ENCODE peak calls at places on chromosomes 11 and 22, in eight cellular contexts. H is epithelial cell of esophagus, C is endothelial cell of umbilical vein, G is hepatocyte, K is aorta, W is heart left ventricle, R is AG09309, Z is tibial artery. S is an unnamed sample.

GRCh38 chr11:128458316-128458715 is 129.0 kb downstream of the ETS1 start:
- DNase-seq in C (peak; percentile 62), R (no peak), Z (no peak), W (no peak), H (peak; percentile 72), G (no peak), K (no peak), S (peak; percentile 70)

GRCh38 chr11:8841899-8842298 is 69.1 kb upstream of the AKIP1 start:
- DNase-seq in Z (no peak), W (no peak), R (no peak), C (peak; percentile 25), H (no peak), K (no peak), G (no peak), S (no peak)

GRCh38 chr22:45225732-45226560 is 14.7 kb downstream of the KIAA0930 start:
- DNase-seq in Z (peak; percentile 74), R (no peak), C (no peak), K (peak; percentile 75), H (peak; percentile 88), G (peak; percentile 43), W (no peak), S (no peak)

GRCh38 chr11:75261902-75262361 is 21.4 kb downstream of the TPBGL start:
- DNase-seq in H (no peak), K (peak; percentile 51), G (no peak), W (no peak), C (no peak), R (no peak), Z (no peak), S (no peak)

GRCh38 chr22:36194971-36195370 is 6.6 kb downstream of the APOL4 start:
- DNase-seq in R (peak; percentile 41), C (peak; percentile 74), K (no peak), G (peak; percentile 82), Z (peak; percentile 57), W (peak; percentile 76), H (peak; percentile 55), S (no peak)

GRCh38 chr11:121844016-121844415 is 272.0 kb downstream of the BLID start:
- DNase-seq in Z (no peak), K (no peak), G (no peak), C (no peak), H (no peak), W (no peak), R (no peak), S (no peak)

GRCh38 chr22:27473533-27473932 is 328.0 kb downstream of the MN1 start:
- DNase-seq in Z (no peak), H (peak; percentile 95), C (no peak), G (no peak), W (no peak), R (no peak), K (no peak), S (no peak)

GRCh38 chr11:64743591-64744543 is at the start of gene RASGRP2:
- DNase-seq in C (peak; percentile 30), G (peak; percentile 58), Z (peak; percentile 80), H (peak; percentile 31), K (peak; percentile 96), R (no peak), W (peak; percentile 93), S (no peak)

GRCh38 chr22:42080287-42080686 is 787 bp downstream of the SMDT1 start:
- DNase-seq in R (no peak), C (peak; percentile 68), H (peak; percentile 28), W (no peak), Z (no peak), K (no peak), G (peak; percentile 63), S (no peak)

GRCh38 chr11:96155627-96156378 is 187.2 kb downstream of the MAML2 start:
- DNase-seq in H (peak; percentile 97), K (peak; percentile 88), R (peak; percentile 76), G (peak; percentile 85), W (peak; percentile 86), Z (peak; percentile 83), C (peak; percentile 92), S (peak; percentile 99)

GRCh38 chr22:30283342-30283741 is 6.0 kb downstream of the CASTOR1 start:
- DNase-seq in H (no peak), C (no peak), R (no peak), Z (no peak), K (no peak), G (no peak), W (no peak), S (no peak)

GRCh38 chr11:68503792-68504191 is 43.2 kb downstream of the PPP6R3 start:
- DNase-seq in Z (no peak), G (no peak), W (no peak), H (no peak), C (no peak), R (no peak), K (no peak), S (no peak)

GRCh38 chr22:28254396-28254795 is 335.3 kb upstream of the PITPNB start:
- DNase-seq in R (no peak), K (no peak), Z (no peak), W (no peak), C (no peak), G (no peak), H (no peak), S (no peak)

GRCh38 chr11:73800407-73800806 is 12.7 kb downstream of the MRPL48 start:
- DNase-seq in C (no peak), Z (no peak), G (no peak), W (no peak), R (no peak), K (no peak), H (no peak), S (no peak)

GRCh38 chr11:5522308-5522707 is 5.8 kb upstream of the UBQLNL start:
- DNase-seq in K (no peak), R (no peak), W (no peak), Z (no peak), C (no peak), G (no peak), H (peak; percentile 56), S (no peak)

GRCh38 chr11:69841859-69842698 is 22.9 kb upstream of the FGF3 start:
- DNase-seq in H (no peak), Z (no peak), W (no peak), C (no peak), K (peak; percentile 41), G (no peak), R (no peak), S (no peak)

GRCh38 chr11:37323843-37324242 is 725.8 kb upstream of the RAG2 start:
- DNase-seq in K (no peak), W (no peak), G (no peak), H (no peak), Z (no peak), C (no peak), R (no peak), S (no peak)

GRCh38 chr22:17777717-17778044 is 3.4 kb upstream of the BID start:
- DNase-seq in G (no peak), W (no peak), Z (no peak), H (no peak), K (no peak), R (no peak), C (no peak), S (no peak)

GRCh38 chr22:42217019-42217751 is 53.3 kb downstream of the TCF20 start:
- DNase-seq in H (no peak), G (peak; percentile 33), K (no peak), R (no peak), C (no peak), W (no peak), Z (no peak), S (peak; percentile 7)

GRCh38 chr11:47327949-47328348 is 24.6 kb downstream of the MYBPC3 start:
- DNase-seq in R (no peak), C (no peak), H (no peak), W (no peak), Z (no peak), G (no peak), K (peak; percentile 44), S (no peak)

GRCh38 chr11:14973621-14974020 is 1.5 kb upstream of the CALCA start:
- DNase-seq in H (peak; percentile 23), Z (no peak), K (peak; percentile 79), G (peak; percentile 44), R (no peak), W (peak; percentile 23), C (no peak), S (no peak)

GRCh38 chr22:24482586-24482985 is 12.5 kb upstream of the UPB1 start:
- DNase-seq in K (no peak), H (peak; percentile 86), Z (no peak), G (no peak), R (peak; percentile 79), C (peak; percentile 67), W (no peak), S (peak; percentile 45)

GRCh38 chr11:121482231-121483129 is 29.7 kb upstream of the SORL1-AS1 start:
- DNase-seq in G (no peak), H (peak; percentile 28), C (peak; percentile 57), W (no peak), R (no peak), Z (no peak), K (no peak), S (no peak)

DNA sequence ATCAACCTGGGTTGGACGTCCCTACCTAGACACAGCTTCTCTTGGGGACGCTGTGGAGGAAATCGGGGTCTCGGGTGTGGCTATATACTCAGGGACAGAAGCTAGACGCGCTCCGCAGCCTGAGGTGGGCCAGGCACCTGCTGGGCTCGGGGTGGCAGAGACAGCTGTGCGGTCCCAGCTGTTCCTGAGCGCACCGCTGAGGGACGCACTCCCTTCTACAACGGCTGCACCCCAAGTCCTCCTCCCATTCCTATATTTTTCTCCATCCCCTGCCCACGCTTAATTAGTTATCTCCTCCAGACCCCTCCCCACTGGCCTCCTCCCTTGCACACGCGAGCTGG is 188 bp upstream of the MTNR1B start:
- DNase-seq in R (no peak), G (no peak), C (no peak), W (no peak), H (no peak), Z (no peak), K (no peak), S (no peak)
- H3K4me3 ChIP-seq in R (no peak overlapping the region), G (no peak overlapping the region), C (no peak overlapping the region), W (no peak overlapping the region), H (no peak overlapping the region), Z (no peak overlapping the region), K (no peak overlapping the region), S (peak overlapping the region; percentile 30)

GRCh38 chr11:44308923-44309482 is 936 bp downstream of the ALX4 start:
- DNase-seq in Z (no peak), K (no peak), R (no peak), H (no peak), C (no peak), G (no peak), W (no peak), S (no peak)
- H3K4me3 ChIP-seq in Z (peak overlapping the region; percentile 44), K (no peak overlapping the region), R (peak overlapping the region; percentile 40), H (no peak overlapping the region), C (no peak overlapping the region), G (peak overlapping the region; percentile 36), W (peak overlapping the region; percentile 51), S (peak overlapping the region; percentile 39)

DNA sequence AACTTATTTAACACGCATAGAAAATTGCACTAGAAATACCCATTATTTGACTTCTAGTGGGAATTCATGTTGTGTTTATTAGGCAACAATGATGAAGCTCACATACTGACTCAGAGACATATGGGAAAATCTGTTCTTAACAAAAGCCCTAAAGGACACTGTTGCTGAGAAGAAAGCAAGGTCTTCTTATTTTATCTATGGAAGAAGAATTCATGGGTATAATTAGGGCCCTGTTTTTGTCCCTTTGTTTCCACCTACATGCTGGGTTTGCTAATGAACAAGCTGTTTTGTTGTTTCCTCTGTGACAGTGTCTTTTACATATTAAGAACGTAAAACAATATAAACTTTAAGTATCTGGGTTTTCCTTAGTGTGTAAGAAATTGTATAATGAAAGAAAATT is 606.7 kb upstream of the ARHGAP42 start:
- DNase-seq in W (no peak), Z (no peak), K (no peak), C (no peak), H (no peak), R (no peak), G (no peak), S (no peak)
- H3K4me3 ChIP-seq in W (no peak overlapping the region), Z (no peak overlapping the region), K (no peak overlapping the region), C (no peak overlapping the region), H (no peak overlapping the region), R (no peak overlapping the region), G (no peak overlapping the region), S (no peak overlapping the region)

GRCh38 chr11:89612111-89612510 is 98.0 kb upstream of the TRIM77 start:
- DNase-seq in C (no peak), R (no peak), K (no peak), W (no peak), Z (no peak), H (no peak), G (no peak), S (no peak)
- H3K4me3 ChIP-seq in C (no peak overlapping the region), R (no peak overlapping the region), K (no peak overlapping the region), W (no peak overlapping the region), Z (no peak overlapping the region), H (no peak overlapping the region), G (no peak overlapping the region), S (no peak overlapping the region)